ENCODE peak calls at places on chromosome 5, in four cellular contexts. One of them, this sample, is unnamed.

GRCh38 chr5:171534009-171534895 is 114.8 kb downstream of the FGF18 start:
- DNase-seq in aorta: no peak
- DNase-seq in NCI-H1092 treated with DMSO at 0.1 percent for 48 hours: no peak
- DNase-seq in mesendoderm: peak
- DNase-seq in this sample: no peak

GRCh38 chr5:153610009-153610408 is 119.5 kb downstream of the GRIA1 start:
- DNase-seq in aorta: no peak
- DNase-seq in NCI-H1092 treated with DMSO at 0.1 percent for 48 hours: no peak
- DNase-seq in mesendoderm: no peak
- DNase-seq in this sample: no peak

GRCh38 chr5:173178369-173178910 is 34.1 kb downstream of the BNIP1 start:
- DNase-seq in aorta: no peak
- DNase-seq in NCI-H1092 treated with DMSO at 0.1 percent for 48 hours: no peak
- DNase-seq in mesendoderm: no peak
- DNase-seq in this sample: peak

GRCh38 chr5:1255081-1255561 is 29.9 kb downstream of the SLC6A18 start:
- DNase-seq in aorta: no peak
- DNase-seq in NCI-H1092 treated with DMSO at 0.1 percent for 48 hours: no peak
- DNase-seq in mesendoderm: no peak
- DNase-seq in this sample: no peak

GRCh38 chr5:36659406-36659805 is 53.0 kb downstream of the SLC1A3 start:
- DNase-seq in aorta: no peak
- DNase-seq in NCI-H1092 treated with DMSO at 0.1 percent for 48 hours: no peak
- DNase-seq in mesendoderm: no peak
- DNase-seq in this sample: no peak

GRCh38 chr5:100464418-100464817 is 70.8 kb upstream of the FAM174A start:
- DNase-seq in aorta: no peak
- DNase-seq in NCI-H1092 treated with DMSO at 0.1 percent for 48 hours: no peak
- DNase-seq in mesendoderm: no peak
- DNase-seq in this sample: no peak

GRCh38 chr5:172417983-172418630 is 36.2 kb downstream of the SH3PXD2B start:
- DNase-seq in aorta: peak
- DNase-seq in NCI-H1092 treated with DMSO at 0.1 percent for 48 hours: no peak
- DNase-seq in mesendoderm: no peak
- DNase-seq in this sample: no peak

GRCh38 chr5:41404757-41405156 is 105.6 kb downstream of the PLCXD3 start:
- DNase-seq in aorta: no peak
- DNase-seq in NCI-H1092 treated with DMSO at 0.1 percent for 48 hours: no peak
- DNase-seq in mesendoderm: no peak
- DNase-seq in this sample: no peak

GRCh38 chr5:149493316-149493715 is 57.9 kb downstream of the CSNK1A1 start:
- DNase-seq in aorta: no peak
- DNase-seq in NCI-H1092 treated with DMSO at 0.1 percent for 48 hours: no peak
- DNase-seq in mesendoderm: no peak
- DNase-seq in this sample: no peak

GRCh38 chr5:137822158-137822764 is 45.4 kb upstream of the MYOT start:
- DNase-seq in aorta: no peak
- DNase-seq in NCI-H1092 treated with DMSO at 0.1 percent for 48 hours: peak
- DNase-seq in mesendoderm: peak
- DNase-seq in this sample: no peak

GRCh38 chr5:31995011-31995410 is 179.1 kb downstream of the GOLPH3 start:
- DNase-seq in aorta: no peak
- DNase-seq in NCI-H1092 treated with DMSO at 0.1 percent for 48 hours: no peak
- DNase-seq in mesendoderm: no peak
- DNase-seq in this sample: no peak

GRCh38 chr5:126656397-126657007 is 55.8 kb downstream of the PHAX start:
- DNase-seq in aorta: no peak
- DNase-seq in NCI-H1092 treated with DMSO at 0.1 percent for 48 hours: peak
- DNase-seq in mesendoderm: peak
- DNase-seq in this sample: peak

GRCh38 chr5:142978726-142979125 is 208.5 kb downstream of the ARHGAP26 start:
- DNase-seq in aorta: no peak
- DNase-seq in NCI-H1092 treated with DMSO at 0.1 percent for 48 hours: no peak
- DNase-seq in mesendoderm: no peak
- DNase-seq in this sample: no peak

GRCh38 chr5:135688385-135688784 is 109.6 kb upstream of the CXCL14 start:
- DNase-seq in aorta: no peak
- DNase-seq in NCI-H1092 treated with DMSO at 0.1 percent for 48 hours: no peak
- DNase-seq in mesendoderm: no peak
- DNase-seq in this sample: no peak

GRCh38 chr5:2105141-2105540 is 222.4 kb upstream of the IRX4 start:
- DNase-seq in aorta: no peak
- DNase-seq in NCI-H1092 treated with DMSO at 0.1 percent for 48 hours: no peak
- DNase-seq in mesendoderm: no peak
- DNase-seq in this sample: no peak

GRCh38 chr5:118478852-118479251 is 509.5 kb downstream of the DTWD2 start:
- DNase-seq in aorta: no peak
- DNase-seq in NCI-H1092 treated with DMSO at 0.1 percent for 48 hours: no peak
- DNase-seq in mesendoderm: no peak
- DNase-seq in this sample: no peak

This sample was measured in NCI-H1417.